ENCODE peak calls at places on chromosomes 3 and 15, in five cellular contexts. N is GM03348; J is stimulated activated CD4-positive, alpha-beta T cell treated with anti-CD3 and anti-CD28 coated beads, Interleukin-12 subunit alpha, Interleukin-12 subunit beta, amount 100 ng/mL, for 24 hours; A is nephron progenitor cell; E is HCEC 1CT. V is an unnamed sample.

GRCh38 chr15:84752700-84753099 is 4.3 kb downstream of the ZNF592 start:
- DNase-seq in J (no peak), A (no peak), E (peak), N (peak), V (no peak)

GRCh38 chr15:64046347-64047153 is at the start of gene DAPK2:
- DNase-seq in N (peak), A (peak), E (peak), J (peak), V (peak)

GRCh38 chr3:50257990-50258389 is 11.0 kb upstream of the SEMA3B start:
- DNase-seq in J (no peak), E (no peak), N (no peak), A (no peak), V (no peak)

GRCh38 chr15:24878153-24878552 is 76.6 kb upstream of the SNRPN start:
- DNase-seq in A (no peak), J (no peak), N (peak), E (no peak), V (no peak)

GRCh38 chr15:46644493-46645481 is 1010.0 kb downstream of the SQOR start:
- DNase-seq in N (no peak), J (no peak), A (no peak), E (no peak), V (no peak)

GRCh38 chr3:178966299-178967183 is 105.1 kb downstream of the ZMAT3 start:
- DNase-seq in E (peak), A (no peak), N (peak), J (no peak), V (no peak)

GRCh38 chr3:58333206-58334012 is 717 bp downstream of the PXK start:
- DNase-seq in E (peak), J (no peak), N (peak), A (peak), V (no peak)

GRCh38 chr3:184177767-184178306 is 3.2 kb downstream of the AP2M1 start:
- DNase-seq in J (no peak), A (no peak), N (no peak), E (no peak), V (no peak)

GRCh38 chr15:26891448-26891881 is 24.6 kb downstream of the GABRA5 start:
- DNase-seq in N (peak), A (peak), E (peak), J (peak), V (peak)

GRCh38 chr15:71678191-71678590 is 132.2 kb upstream of the NR2E3 start:
- DNase-seq in A (no peak), E (no peak), J (no peak), N (no peak), V (no peak)

GRCh38 chr3:133246119-133246518 is 153.7 kb upstream of the BFSP2 start:
- DNase-seq in A (no peak), N (no peak), E (no peak), J (no peak), V (no peak)

GRCh38 chr3:29335921-29336320 is 55.0 kb downstream of the RBMS3 start:
- DNase-seq in J (no peak), E (no peak), A (no peak), N (no peak), V (no peak)

GRCh38 chr3:50734985-50735384 is 60.3 kb downstream of the DOCK3 start:
- DNase-seq in J (no peak), E (no peak), N (no peak), A (no peak), V (no peak)

GRCh38 chr3:141646760-141647561 is 91.1 kb upstream of the RNF7 start:
- DNase-seq in E (peak), N (no peak), J (no peak), A (no peak), V (no peak)

GRCh38 chr3:178129109-178129508 is 407.1 kb upstream of the KCNMB2 start:
- DNase-seq in A (no peak), E (no peak), J (no peak), N (no peak), V (no peak)

GRCh38 chr15:69290346-69291164 is 8.2 kb upstream of the PAQR5 start:
- DNase-seq in E (no peak), A (no peak), N (no peak), J (no peak), V (no peak)

GRCh38 chr15:37086120-37086519 is 14.2 kb downstream of the MEIS2 start:
- DNase-seq in N (no peak), J (no peak), A (no peak), E (no peak), V (no peak)

GRCh38 chr3:39107056-39107873 is at the start of the genes GORASP1 and TTC21A:
- DNase-seq in J (peak), E (peak), N (peak), A (peak), V (peak)

GRCh38 chr3:79767194-79767952 is 425 bp downstream of the ROBO1 start:
- DNase-seq in N (peak), A (peak), E (no peak), J (no peak), V (no peak)

GRCh38 chr15:31080618-31081017 is 20.9 kb downstream of the TRPM1 start:
- DNase-seq in A (peak), E (peak), J (no peak), N (peak), V (no peak)

GRCh38 chr15:77944002-77944867 is 133.3 kb downstream of the TBC1D2B start:
- DNase-seq in N (peak), J (no peak), E (peak), A (peak), V (peak)

GRCh38 chr3:120908803-120909601 is 997 bp downstream of the STXBP5L start:
- DNase-seq in J (no peak), E (no peak), A (no peak), N (no peak), V (no peak)

GRCh38 chr3:136135039-136135802 is 60.9 kb downstream of the MSL2 start:
- DNase-seq in A (no peak), E (no peak), N (no peak), J (no peak), V (no peak)